ENCODE peak calls at places on chromosomes 5 and 9, in four cellular contexts. Q, H, M and P are unnamed samples.
A peak's percentile ranks its signal among the peaks of the same experiment; 100 is the strongest.

GRCh38 chr5:1448511-1449011 is 3.3 kb upstream of the SLC6A3 start:
- DNase-seq in H (peak; percentile 53), M (no peak), Q (no peak), P (peak; percentile 36)

GRCh38 chr5:11656940-11657339 is 247.3 kb downstream of the CTNND2 start:
- DNase-seq in M (no peak), Q (no peak), H (no peak), P (no peak)

GRCh38 chr9:32672478-32672877 is 37.0 kb upstream of the TAF1L start:
- DNase-seq in H (no peak), M (peak; percentile 99), Q (peak; percentile 74), P (no peak)

GRCh38 chr5:39547548-39548154 is 122.9 kb upstream of the DAB2 start:
- DNase-seq in Q (peak; percentile 56), H (no peak), M (peak; percentile 49), P (no peak)

GRCh38 chr9:78004478-78005229 is 27.0 kb downstream of the GNAQ start:
- DNase-seq in H (no peak), M (no peak), Q (peak; percentile 61), P (no peak)

GRCh38 chr5:38515081-38515480 is 41.4 kb downstream of the LIFR start:
- DNase-seq in Q (no peak), H (no peak), M (no peak), P (no peak)

GRCh38 chr9:34256987-34257585 is 72.0 kb downstream of the KIF24 start:
- DNase-seq in H (no peak), Q (no peak), M (no peak), P (no peak)

GRCh38 chr9:84166828-84167400 is 173.6 kb downstream of the SLC28A3 start:
- DNase-seq in H (no peak), Q (no peak), M (no peak), P (no peak)

GRCh38 chr9:117046666-117047327 is 359.7 kb downstream of the TRIM32 start:
- DNase-seq in H (no peak), M (no peak), Q (no peak), P (no peak)

GRCh38 chr5:194102-194501 is 2.8 kb downstream of the LRRC14B start:
- DNase-seq in Q (no peak), H (peak; percentile 38), M (no peak), P (peak; percentile 61)

GRCh38 chr5:174294891-174295620 is 249.6 kb downstream of the NSG2 start:
- DNase-seq in Q (no peak), M (no peak), H (no peak), P (no peak)

GRCh38 chr5:73232266-73233041 is 59.5 kb downstream of the TMEM174 start:
- DNase-seq in H (no peak), M (peak; percentile 58), Q (no peak), P (no peak)

GRCh38 chr5:98564836-98565235 is 208.6 kb upstream of the RGMB start:
- DNase-seq in H (no peak), M (no peak), Q (no peak), P (no peak)

GRCh38 chr9:115999498-115999897 is 154.1 kb upstream of the PAPPA start:
- DNase-seq in H (no peak), M (peak; percentile 73), Q (peak; percentile 56), P (no peak)

GRCh38 chr9:94718936-94719335 is 7.6 kb upstream of the AOPEP start:
- DNase-seq in M (no peak), H (no peak), Q (no peak), P (no peak)

GRCh38 chr5:173794901-173795416 is 93.2 kb upstream of the CPEB4 start:
- DNase-seq in Q (no peak), H (peak; percentile 40), M (no peak), P (no peak)

GRCh38 chr9:137488330-137488653 is 29.2 kb upstream of the NSMF start:
- DNase-seq in H (peak; percentile 61), Q (no peak), M (no peak), P (no peak)

GRCh38 chr9:134211811-134212460 is 47.6 kb upstream of the RNU6ATAC start:
- DNase-seq in Q (no peak), H (peak; percentile 53), M (no peak), P (peak; percentile 46)
- H3K4me1 ChIP-seq in Q (no peaks in the 10 kb centered on the region), H (peaks cover 27% of the 10 kb centered on the region), M (peaks cover 14% of the 10 kb centered on the region), P (no peaks in the 10 kb centered on the region)

DNA sequence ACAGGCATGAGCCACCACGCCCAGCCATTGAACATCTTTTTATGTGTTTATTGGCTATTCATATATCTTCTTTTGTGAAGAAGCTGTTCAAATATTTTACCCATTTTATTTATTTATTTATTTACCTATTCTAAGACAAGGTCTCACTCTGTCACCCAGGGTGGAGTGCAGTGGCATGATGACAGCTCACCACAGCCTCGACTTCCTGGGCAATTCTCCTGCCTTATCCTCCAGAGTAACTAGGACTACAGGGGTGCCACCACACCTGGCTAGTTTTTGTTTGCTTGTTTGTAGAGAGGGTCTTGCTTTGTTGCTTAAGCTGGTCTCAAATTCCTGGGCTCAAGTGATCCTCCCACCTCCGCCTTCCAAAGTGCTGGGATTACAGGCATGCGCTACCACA is 33.5 kb downstream of the NAIF1 start:
- DNase-seq in Q (no peak), M (no peak), H (no peak), P (no peak)
- H3K4me1 ChIP-seq in Q (peaks cover 5% of the 10 kb centered on the region), M (no peaks in the 10 kb centered on the region), H (no peaks in the 10 kb centered on the region), P (no peaks in the 10 kb centered on the region)

GRCh38 chr5:150512368-150512747 is 4.4 kb downstream of the NDST1 start:
- DNase-seq in Q (peak; percentile 29), H (no peak), M (no peak), P (no peak)
- H3K4me1 ChIP-seq in Q (peaks cover 96% of the 10 kb centered on the region), H (peaks cover 84% of the 10 kb centered on the region), M (peaks cover 85% of the 10 kb centered on the region), P (peaks cover 6% of the 10 kb centered on the region)

DNA sequence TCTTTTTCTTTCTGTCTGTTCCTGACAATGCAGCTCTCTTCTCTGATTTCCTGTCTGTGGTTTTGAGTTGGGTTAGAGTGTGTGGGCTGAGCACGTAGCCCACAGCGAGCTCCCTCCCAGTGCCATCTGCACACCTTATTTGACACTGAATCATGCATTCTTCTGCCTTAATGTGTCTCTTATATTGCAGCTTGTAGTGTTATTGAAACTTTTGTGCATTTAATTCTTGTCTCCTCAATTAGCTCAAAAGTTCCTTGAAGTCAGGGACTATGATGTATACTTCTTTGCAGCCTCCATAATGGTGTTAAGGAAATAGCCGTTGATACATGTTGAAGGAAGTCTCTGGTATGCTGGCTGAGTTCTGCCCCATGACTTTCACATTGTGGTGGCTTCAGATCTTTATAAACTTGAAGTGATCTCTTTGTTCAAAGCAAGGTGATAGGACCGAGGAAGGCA is 576.2 kb upstream of the CLINT1 start:
- DNase-seq in M (peak; percentile 70), Q (no peak), H (no peak), P (no peak)
- H3K4me1 ChIP-seq in M (peaks cover 11% of the 10 kb centered on the region), Q (no peaks in the 10 kb centered on the region), H (no peaks in the 10 kb centered on the region), P (no peaks in the 10 kb centered on the region)

GRCh38 chr5:124714910-124715309 is 31.5 kb downstream of the ZNF608 start:
- DNase-seq in H (no peak), M (no peak), Q (no peak), P (no peak)
- H3K4me1 ChIP-seq in H (peaks cover 19% of the 10 kb centered on the region), M (no peaks in the 10 kb centered on the region), Q (no peaks in the 10 kb centered on the region), P (no peaks in the 10 kb centered on the region)

DNA sequence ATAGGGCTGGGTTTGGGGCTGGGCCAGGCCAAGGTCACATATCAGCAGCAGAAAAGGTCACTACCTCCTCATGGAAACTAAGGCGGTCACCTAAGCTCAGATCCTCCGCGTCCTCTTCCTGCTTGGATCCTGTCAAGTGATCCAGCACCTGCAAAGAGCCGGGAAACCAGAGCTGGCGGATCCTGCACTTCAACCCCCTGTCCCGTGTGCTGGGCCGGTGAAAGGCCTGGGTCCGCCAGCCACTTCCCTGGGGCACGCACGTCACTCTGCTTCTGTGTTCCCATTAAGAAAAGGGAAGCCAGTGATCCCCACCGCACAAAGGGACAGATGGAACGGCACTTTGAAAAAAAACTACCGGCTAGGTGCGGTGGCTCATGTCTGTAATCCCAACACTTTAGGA is 61.3 kb upstream of the STXBP1 start:
- DNase-seq in M (no peak), H (no peak), Q (no peak), P (no peak)
- H3K4me1 ChIP-seq in M (peaks cover 34% of the 10 kb centered on the region), H (peaks cover 80% of the 10 kb centered on the region), Q (peaks cover 82% of the 10 kb centered on the region), P (no peaks in the 10 kb centered on the region)